ENCODE peak calls at places on chromosomes 16 and 17, in ten cellular contexts. Q is body of pancreas, F is spleen, D is A549, I is esophagus squamous epithelium, X is HCT116, J is ovary, P is sigmoid colon, Y is adrenal gland, C is uterus. W is an unnamed sample. For H3K4me1, the result is how much of the 10 kb centered on the place peaks cover.

GRCh38 chr17:80981062-80981902 is 10.4 kb upstream of the CHMP6 start:
- DNase-seq in I (no peak), D (no peak), J (peak), F (peak), X (no peak), Y (no peak), Q (no peak), P (no peak), C (no peak), W (no peak)

GRCh38 chr16:22070361-22071351 is 21.7 kb upstream of the VWA3A start:
- DNase-seq in X (no peak), D (no peak), F (no peak), C (peak), P (no peak), Y (no peak), I (no peak), Q (peak), J (peak), W (peak)

GRCh38 chr16:965487-965886 is 5.3 kb downstream of the LMF1 start:
- DNase-seq in F (peak), X (no peak), Y (no peak), P (no peak), J (no peak), D (no peak), I (no peak), Q (no peak), C (no peak), W (no peak)

GRCh38 chr17:53757559-53757958 is 65.2 kb upstream of the KIF2B start:
- DNase-seq in F (no peak), Y (no peak), X (no peak), P (no peak), I (no peak), J (no peak), C (no peak), Q (no peak), D (no peak), W (no peak)

GRCh38 chr17:65130829-65131228 is 6.3 kb upstream of the RGS9 start:
- DNase-seq in I (no peak), Q (no peak), D (no peak), X (no peak), F (no peak), P (no peak), Y (no peak), C (no peak), J (no peak), W (no peak)

GRCh38 chr16:82621796-82622195 is 5.0 kb upstream of the CDH13 start:
- DNase-seq in I (no peak), X (no peak), Q (no peak), F (no peak), J (no peak), D (no peak), C (no peak), Y (no peak), P (no peak), W (no peak)

GRCh38 chr16:24442631-24443030 is 96.7 kb upstream of the RBBP6 start:
- DNase-seq in D (no peak), F (no peak), Q (no peak), X (no peak), C (no peak), J (no peak), P (no peak), Y (no peak), I (no peak), W (no peak)

GRCh38 chr16:50037791-50038190 is 12.8 kb downstream of the CNEP1R1 start:
- DNase-seq in C (no peak), I (no peak), Q (no peak), J (no peak), X (no peak), Y (no peak), F (no peak), P (no peak), D (no peak), W (no peak)

GRCh38 chr16:10339777-10340752 is 45.8 kb upstream of the ATF7IP2 start:
- DNase-seq in J (no peak), X (no peak), F (no peak), D (no peak), Y (no peak), Q (no peak), P (no peak), C (no peak), I (no peak), W (no peak)

GRCh38 chr17:19728114-19728495 is 11.7 kb upstream of the SLC47A2 start:
- DNase-seq in Q (peak), P (peak), X (no peak), C (peak), J (peak), I (no peak), D (no peak), F (peak), Y (peak), W (peak)

GRCh38 chr16:56189990-56190902 is 1.0 kb upstream of the GNAO1 start:
- DNase-seq in F (peak), C (peak), Q (no peak), X (no peak), P (no peak), D (no peak), I (no peak), Y (no peak), J (no peak), W (no peak)

GRCh38 chr17:72602517-72603345 is 481.9 kb downstream of the SOX9 start:
- DNase-seq in F (no peak), X (peak), J (no peak), I (no peak), D (peak), C (no peak), Y (no peak), P (no peak), Q (peak), W (no peak)

GRCh38 chr17:17041018-17041521 is 1.2 kb upstream of the MPRIP start:
- DNase-seq in I (no peak), X (no peak), F (peak), Q (peak), J (peak), D (no peak), Y (peak), P (no peak), C (no peak), W (no peak)

GRCh38 chr17:7307686-7308624 is 527 bp downstream of the EIF5A start:
- DNase-seq in P (no peak), J (peak), Y (peak), D (peak), I (no peak), Q (peak), F (peak), X (no peak), C (peak), W (no peak)

GRCh38 chr16:14303654-14304394 is 232.7 kb downstream of the MRTFB start:
- DNase-seq in C (peak), J (peak), Y (peak), Q (peak), P (no peak), F (peak), X (no peak), I (no peak), D (no peak), W (no peak)

GRCh38 chr16:3009568-3010390 is 2.9 kb upstream of the CLDN9 start:
- DNase-seq in F (no peak), C (no peak), I (no peak), Q (peak), D (no peak), P (no peak), J (no peak), X (peak), Y (no peak), W (peak)

GRCh38 chr17:64120159-64120558 is 9.8 kb downstream of the ERN1 start:
- DNase-seq in C (no peak), I (no peak), D (no peak), Q (no peak), P (no peak), J (no peak), X (no peak), F (no peak), Y (no peak), W (no peak)

GRCh38 chr16:49467540-49468372 is 94.2 kb downstream of the C16orf78 start:
- DNase-seq in F (peak), I (no peak), Y (peak), J (no peak), X (no peak), Q (no peak), D (no peak), P (peak), C (no peak), W (no peak)

GRCh38 chr16:28106467-28106866 is 43.0 kb upstream of the GSG1L start:
- DNase-seq in Y (no peak), P (no peak), X (no peak), Q (no peak), I (no peak), F (no peak), C (no peak), J (no peak), D (no peak), W (no peak)

GRCh38 chr17:13544292-13544691 is 57.4 kb downstream of the HS3ST3A1 start:
- DNase-seq in F (no peak), D (no peak), P (peak), Y (peak), J (peak), C (peak), X (no peak), I (no peak), Q (peak), W (peak)

GRCh38 chr17:59331929-59332889 is 754 bp downstream of the YPEL2 start:
- DNase-seq in Y (peak), I (no peak), D (no peak), J (peak), F (peak), Q (peak), X (no peak), P (peak), C (peak), W (peak)

GRCh38 chr16:11914759-11915643 is 755 bp downstream of the GSPT1 start:
- DNase-seq in D (no peak), Y (peak), Q (peak), J (peak), I (no peak), P (peak), X (no peak), C (peak), F (peak), W (peak)

GRCh38 chr17:1039511-1040215 is 42.7 kb downstream of the TIMM22 start:
- DNase-seq in J (no peak), C (peak), I (no peak), Y (peak), D (no peak), X (no peak), Q (peak), P (peak), F (peak), W (peak)

GRCh38 chr16:11208916-11209665 is 46.9 kb downstream of the SOCS1 start:
- DNase-seq in Y (no peak), P (no peak), X (no peak), I (no peak), J (no peak), F (no peak), Q (peak), D (no peak), C (no peak), W (no peak)

GRCh38 chr16:85221810-85222150 is 109.5 kb upstream of the CIBAR2 start:
- DNase-seq in X (no peak), J (no peak), P (no peak), Q (no peak), C (no peak), D (no peak), F (no peak), Y (no peak), I (no peak), W (no peak)

GRCh38 chr17:2782030-2782429 is 14.2 kb upstream of the RAP1GAP2 start:
- DNase-seq in D (no peak), I (no peak), X (no peak), C (no peak), Q (no peak), Y (no peak), F (peak), P (no peak), J (no peak), W (no peak)

GRCh38 chr17:36529121-36529520 is 5.5 kb downstream of the MYO19 start:
- DNase-seq in C (no peak), P (no peak), D (no peak), Y (no peak), Q (no peak), J (no peak), X (no peak), F (no peak), I (no peak), W (no peak)

GRCh38 chr16:84959784-84960417 is 51.4 kb downstream of the ZDHHC7 start:
- DNase-seq in Q (no peak), D (no peak), C (no peak), X (no peak), Y (no peak), J (no peak), P (no peak), F (no peak), I (no peak), W (no peak)

GRCh38 chr16:89392881-89393730 is 97.3 kb downstream of the ANKRD11 start:
- DNase-seq in Q (no peak), C (no peak), P (no peak), J (no peak), Y (no peak), X (no peak), D (no peak), F (no peak), I (no peak), W (no peak)

GRCh38 chr16:55668337-55669281 is 12.8 kb downstream of the SLC6A2 start:
- DNase-seq in J (no peak), Q (no peak), X (no peak), I (no peak), C (no peak), Y (peak), F (no peak), D (no peak), P (no peak), W (no peak)

GRCh38 chr16:26963109-26963508 is 103.6 kb upstream of the C16orf82 start:
- DNase-seq in X (peak), Q (no peak), Y (peak), C (no peak), F (no peak), J (no peak), D (no peak), P (no peak), I (no peak), W (no peak)

GRCh38 chr17:79220715-79221291 is 146.2 kb downstream of the ENGASE start:
- DNase-seq in X (no peak), F (no peak), Y (no peak), D (no peak), Q (no peak), J (no peak), P (no peak), C (no peak), I (no peak), W (no peak)

GRCh38 chr16:72989203-72989991 is 58.5 kb downstream of the ZFHX3 start:
- DNase-seq in Y (no peak), D (no peak), F (no peak), P (peak), J (no peak), X (peak), I (no peak), Q (peak), C (no peak), W (peak)

GRCh38 chr16:72990571-72990970 is 57.4 kb downstream of the ZFHX3 start:
- DNase-seq in I (no peak), F (no peak), D (no peak), Q (no peak), Y (no peak), P (no peak), C (no peak), X (no peak), J (no peak), W (no peak)

GRCh38 chr16:72988568-72988967 is 59.4 kb downstream of the ZFHX3 start:
- DNase-seq in J (no peak), F (no peak), I (no peak), Y (no peak), C (no peak), D (no peak), X (no peak), Q (no peak), P (no peak), W (no peak)

GRCh38 chr16:72991211-72991610 is 56.7 kb downstream of the ZFHX3 start:
- DNase-seq in I (no peak), P (no peak), Q (no peak), J (no peak), D (no peak), F (no peak), Y (no peak), C (no peak), X (no peak), W (no peak)

GRCh38 chr16:72990003-72990521 is 57.9 kb downstream of the ZFHX3 start:
- DNase-seq in F (no peak), D (peak), C (peak), I (no peak), Q (peak), P (peak), Y (peak), X (peak), J (no peak), W (peak)
- TF ChIP-seq POLR2A in F (no peak), D (no peak), C (no peak), I (no peak), Q (peak), P (no peak), Y (peak), X (no peak), J (no peak), W (peak)

GRCh38 chr17:9364837-9365430 is 210.7 kb downstream of the STX8 start:
- DNase-seq in Y (no peak), P (no peak), Q (no peak), C (no peak), J (no peak), D (no peak), F (no peak), I (no peak), X (no peak), W (no peak)

GRCh38 chr17:9371019-9371418 is 204.6 kb downstream of the STX8 start:
- DNase-seq in Q (no peak), X (peak), P (no peak), D (peak), F (no peak), C (no peak), J (no peak), Y (no peak), I (no peak), W (no peak)

GRCh38 chr17:9368631-9369030 is 207.0 kb downstream of the STX8 start:
- DNase-seq in Q (no peak), I (no peak), J (no peak), Y (no peak), F (no peak), X (no peak), C (no peak), P (no peak), D (no peak), W (no peak)

GRCh38 chr17:9367186-9367585 is 208.4 kb downstream of the STX8 start:
- DNase-seq in J (no peak), F (no peak), I (no peak), X (no peak), C (no peak), D (no peak), Y (no peak), P (no peak), Q (no peak), W (no peak)

GRCh38 chr17:9370464-9370863 is 205.2 kb downstream of the STX8 start:
- DNase-seq in D (no peak), Y (no peak), Q (no peak), X (no peak), F (no peak), P (no peak), I (no peak), J (no peak), C (no peak), W (no peak)
- H3K4me3 ChIP-seq in D (no peak), Y (no peak), Q (no peak), X (no peak), F (no peak), P (no peak), I (no peak), J (no peak), C (no peak), W (no peak)

GRCh38 chr17:76575570-76575969 is 10.1 kb downstream of the ST6GALNAC2 start:
- DNase-seq in P (no peak), I (no peak), J (no peak), Q (no peak), C (no peak), F (no peak), D (no peak), Y (no peak), X (no peak), W (no peak)
- H3K4me1 ChIP-seq in P (under half), I (under half), J (under half), Q (under half), C (under half), F (under half), D (under half), Y (under half), X (under half), W (under half)

GRCh38 chr16:48246066-48246465 is 1.3 kb downstream of the ABCC11 start:
- DNase-seq in Y (no peak), Q (no peak), X (no peak), I (no peak), C (no peak), D (no peak), P (no peak), J (no peak), F (no peak), W (no peak)

GRCh38 chr16:48244863-48245195 is 729 bp downstream of the LONP2 start:
- DNase-seq in J (no peak), F (no peak), Y (no peak), I (no peak), P (no peak), D (no peak), Q (no peak), X (no peak), C (no peak), W (no peak)

GRCh38 chr16:48247311-48247710 is at the start of gene ABCC11:
- DNase-seq in I (no peak), F (no peak), J (no peak), X (no peak), Q (no peak), P (no peak), Y (no peak), D (no peak), C (no peak), W (no peak)

GRCh38 chr16:48244080-48244862 is at the start of gene LONP2:
- DNase-seq in I (peak), F (peak), C (peak), D (peak), P (peak), X (peak), Q (peak), J (peak), Y (peak), W (peak)
- TF ChIP-seq POLR2A in I (no peak), F (no peak), C (peak), D (peak), P (peak), X (no peak), Q (peak), J (peak), Y (peak), W (peak)

GRCh38 chr17:38873646-38874380 is 4.0 kb downstream of the LASP1 start:
- DNase-seq in I (no peak), J (peak), P (no peak), C (no peak), F (peak), D (peak), Q (no peak), X (no peak), Y (no peak), W (no peak)
- H3K4me3 ChIP-seq in I (peak), J (no peak), P (no peak), C (no peak), F (no peak), D (peak), Q (no peak), X (no peak), Y (no peak), W (no peak)

W was measured in prostate gland.